ENCODE peak calls at places on chromosomes 3 and 15, in five cellular contexts. J is fibroblast of lung, V is neural crest cell, L is BE2C, G is AG09319. A is an unnamed sample.
A peak's percentile ranks its signal among the peaks of the same experiment; 100 is the strongest.

GRCh38 chr15:67341539-67341938 is 87.0 kb downstream of the IQCH start:
- DNase-seq in V (no peak), G (no peak), L (no peak), J (no peak), A (no peak)

GRCh38 chr15:31372635-31373091 is 46.0 kb downstream of the KLF13 start:
- DNase-seq in L (peak; percentile 98), J (peak; percentile 62), G (peak; percentile 54), V (peak; percentile 47), A (no peak)

GRCh38 chr3:166052440-166052839 is 215.2 kb upstream of the BCHE start:
- DNase-seq in G (no peak), L (no peak), J (no peak), V (no peak), A (no peak)

GRCh38 chr15:64095431-64095794 is 369 bp upstream of the SNX1 start:
- DNase-seq in V (no peak), L (no peak), J (no peak), G (no peak), A (no peak)

GRCh38 chr3:179146911-179147570 is 1.1 kb upstream of the PIK3CA start:
- DNase-seq in V (peak; percentile 14), J (peak; percentile 61), L (no peak), G (no peak), A (no peak)

GRCh38 chr3:152430223-152431002 is 161.7 kb downstream of the MBNL1 start:
- DNase-seq in G (no peak), V (no peak), J (no peak), L (no peak), A (no peak)

GRCh38 chr3:80550154-80550553 is 782.4 kb upstream of the ROBO1 start:
- DNase-seq in J (no peak), V (no peak), L (peak; percentile 70), G (no peak), A (no peak)

GRCh38 chr3:124887177-124887995 is at the start of gene ITGB5:
- DNase-seq in L (peak; percentile 89), J (peak; percentile 79), G (peak; percentile 57), V (peak; percentile 69), A (peak; percentile 11)

GRCh38 chr15:63565784-63566183 is 31.4 kb upstream of the FBXL22 start:
- DNase-seq in V (no peak), L (no peak), J (no peak), G (no peak), A (no peak)

GRCh38 chr15:67839358-67839928 is 402 bp downstream of the RNU6-1 start:
- DNase-seq in L (peak; percentile 61), J (peak; percentile 32), V (no peak), G (no peak), A (no peak)

GRCh38 chr15:89457086-89457485 is 39.3 kb downstream of the RHCG start:
- DNase-seq in J (peak; percentile 14), G (no peak), V (no peak), L (peak; percentile 36), A (peak; percentile 20)

GRCh38 chr15:67322481-67322880 is 67.9 kb downstream of the IQCH start:
- DNase-seq in J (peak; percentile 62), L (no peak), G (no peak), V (no peak), A (no peak)

GRCh38 chr3:27649277-27649676 is 72.8 kb downstream of the EOMES start:
- DNase-seq in G (no peak), V (no peak), L (no peak), J (no peak), A (no peak)

GRCh38 chr3:48715179-48715800 is 1.7 kb downstream of the IP6K2 start:
- DNase-seq in G (no peak), L (peak; percentile 20), V (no peak), J (peak; percentile 69), A (no peak)

GRCh38 chr15:75453703-75454470 is 2.4 kb upstream of the SIN3A start:
- DNase-seq in L (peak; percentile 99), V (peak; percentile 92), J (peak; percentile 100), G (peak; percentile 100), A (peak; percentile 96)

GRCh38 chr15:64361259-64361658 is 5.3 kb upstream of the CSNK1G1 start:
- DNase-seq in G (no peak), V (no peak), J (no peak), L (no peak), A (no peak)

GRCh38 chr15:75640483-75641175 is 605 bp upstream of the IMP3 start:
- DNase-seq in J (peak; percentile 55), G (no peak), L (peak; percentile 61), V (no peak), A (peak; percentile 52)

GRCh38 chr15:63800739-63801138 is 33.0 kb downstream of the HERC1 start:
- DNase-seq in G (no peak), L (no peak), J (no peak), V (no peak), A (no peak)

GRCh38 chr3:161171639-161172552 is 49.2 kb upstream of the NMD3 start:
- DNase-seq in J (peak; percentile 37), L (no peak), G (no peak), V (no peak), A (no peak)

GRCh38 chr3:82293867-82294266 is 532.4 kb upstream of the GBE1 start:
- DNase-seq in G (no peak), J (peak; percentile 11), V (no peak), L (no peak), A (no peak)

GRCh38 chr3:19765954-19766353 is 168.1 kb downstream of the EFHB start:
- DNase-seq in L (no peak), V (no peak), J (no peak), G (no peak), A (no peak)

GRCh38 chr3:42502429-42503250 is at the start of gene VIPR1:
- DNase-seq in V (peak; percentile 42), L (peak; percentile 65), G (no peak), J (peak; percentile 8), A (peak; percentile 90)

A was measured in T-helper 1 cell.